ENCODE peak calls at places on chromosomes 1 and 21, in four cellular contexts. O, D, R and E are unnamed samples.

GRCh38 chr1:54490361-54491248 is 57.4 kb upstream of the ACOT11 start:
- DNase-seq in O (no peak), D (no peak), R (no peak), E (peak)

GRCh38 chr1:15949453-15950245 is 26.3 kb downstream of the ZBTB17 start:
- DNase-seq in O (peak), D (peak), R (peak), E (peak)

GRCh38 chr1:172321429-172321828 is 99.1 kb upstream of the C1orf105 start:
- DNase-seq in O (no peak), D (no peak), R (no peak), E (no peak)

GRCh38 chr1:99677416-99677815 is 31.5 kb downstream of the PALMD start:
- DNase-seq in O (no peak), D (no peak), R (no peak), E (no peak)

GRCh38 chr1:39250460-39251240 is 46.2 kb downstream of the MACF1 start:
- DNase-seq in O (no peak), D (no peak), R (no peak), E (no peak)

GRCh38 chr1:47692196-47692595 is 254.4 kb downstream of the FOXD2 start:
- DNase-seq in O (no peak), D (no peak), R (no peak), E (no peak)

GRCh38 chr1:14763977-14764376 is 165.5 kb downstream of the KAZN start:
- DNase-seq in O (no peak), D (no peak), R (no peak), E (no peak)

GRCh38 chr1:231590453-231591198 is 36.0 kb upstream of the DISC1 start:
- DNase-seq in O (peak), D (peak), R (peak), E (no peak)

GRCh38 chr1:212288614-212289013 is 3.4 kb downstream of the PPP2R5A start:
- DNase-seq in O (no peak), D (no peak), R (no peak), E (no peak)

GRCh38 chr1:30761312-30762151 is 4.0 kb upstream of the LAPTM5 start:
- DNase-seq in O (peak), D (no peak), R (no peak), E (no peak)

GRCh38 chr1:7299994-7300393 is 471.1 kb upstream of the VAMP3 start:
- DNase-seq in O (no peak), D (no peak), R (no peak), E (no peak)

GRCh38 chr1:180849031-180849775 is 63.5 kb upstream of the KIAA1614 start:
- DNase-seq in O (no peak), D (no peak), R (no peak), E (no peak)

GRCh38 chr1:78464449-78464891 is 26.3 kb upstream of the PTGFR start:
- DNase-seq in O (no peak), D (no peak), R (no peak), E (no peak)

DNA sequence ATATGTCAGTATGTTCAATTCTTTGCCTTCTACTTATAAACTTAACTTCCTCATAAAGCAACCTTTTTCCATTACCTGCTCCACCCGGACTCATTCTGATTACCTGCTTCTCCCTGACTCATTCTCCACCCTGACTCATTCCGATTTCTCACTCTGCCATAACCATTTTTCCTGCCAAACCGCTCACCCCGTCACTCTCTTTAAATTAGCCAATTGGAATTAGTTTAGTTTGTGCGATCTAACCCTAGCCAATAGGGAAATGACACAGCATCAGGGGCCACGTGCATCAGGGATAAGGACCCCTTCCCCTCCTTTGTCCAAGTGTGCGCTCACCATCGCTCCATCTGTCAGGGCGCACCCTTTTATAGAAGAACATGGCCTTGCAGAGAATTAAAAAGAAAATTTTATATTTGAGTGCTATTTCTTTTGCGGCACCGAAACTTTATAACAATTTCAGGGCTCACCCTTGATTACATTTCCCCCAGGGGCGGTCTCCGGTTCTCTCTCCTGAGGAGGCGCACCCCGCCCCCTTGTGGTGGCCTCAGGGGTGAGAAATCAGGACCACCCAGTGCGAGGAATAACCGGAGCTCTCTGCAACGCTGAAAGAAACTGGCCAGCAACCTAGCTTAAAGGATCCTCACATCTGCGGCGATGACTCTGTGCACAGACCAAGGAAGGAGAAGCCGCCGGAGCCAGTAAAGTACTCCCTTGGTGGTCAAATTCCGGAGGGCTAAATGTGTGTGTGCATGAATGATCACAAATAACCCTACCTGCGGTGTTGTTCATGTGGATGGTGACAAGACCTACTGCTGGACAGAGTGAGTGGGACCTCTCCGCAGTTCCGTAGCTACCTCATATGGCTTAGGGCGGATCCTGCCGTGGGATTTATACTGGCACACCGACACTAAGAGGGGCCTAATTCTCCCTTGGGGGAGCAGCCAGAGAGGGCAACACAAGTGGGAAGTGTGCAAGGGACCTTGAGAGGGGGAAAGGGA is 30.3 kb upstream of the CBR3 start:
- DNase-seq in O (peak), D (no peak), R (peak), E (peak)
- TF ChIP-seq CEBPB in O (no peak), D (no peak), R (no peak), E (no peak)

GRCh38 chr1:68087184-68087583 is 36.8 kb upstream of the DIRAS3 start:
- DNase-seq in O (no peak), D (no peak), R (no peak), E (no peak)

GRCh38 chr1:68085752-68086151 is 35.3 kb upstream of the DIRAS3 start:
- DNase-seq in O (no peak), D (no peak), R (no peak), E (no peak)

GRCh38 chr1:68083686-68084085 is 33.3 kb upstream of the DIRAS3 start:
- DNase-seq in O (no peak), D (no peak), R (no peak), E (no peak)

GRCh38 chr1:68078647-68079046 is 28.2 kb upstream of the DIRAS3 start:
- DNase-seq in O (no peak), D (no peak), R (no peak), E (no peak)

DNA sequence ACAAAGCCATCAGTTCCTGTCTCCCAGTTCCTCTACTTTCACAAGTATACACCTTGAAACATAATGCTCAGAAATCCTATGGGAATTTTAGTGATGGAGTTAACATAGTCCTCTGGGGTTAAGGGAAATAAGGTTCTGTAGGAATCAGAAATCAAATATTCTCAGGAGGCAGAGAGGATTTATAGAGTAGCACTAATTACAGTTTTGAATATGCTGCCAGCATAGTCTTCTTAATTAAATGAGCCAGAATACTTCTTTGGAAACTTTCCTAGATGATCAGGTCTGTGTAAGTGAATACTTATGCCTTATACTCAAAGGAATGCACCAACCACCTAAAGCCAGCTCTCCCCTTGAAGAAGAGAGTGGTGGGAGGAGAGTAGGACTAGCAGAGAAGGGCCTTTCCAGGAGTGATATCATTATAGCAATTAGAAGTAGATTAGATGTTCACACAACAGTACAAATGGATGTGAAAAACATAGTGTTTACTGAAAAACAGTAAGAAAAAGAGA is 31.4 kb upstream of the DIRAS3 start:
- DNase-seq in O (no peak), D (no peak), R (no peak), E (no peak)
- TF ChIP-seq FOSL1 in O (no peak), D (no peak), R (no peak), E (no peak)

DNA sequence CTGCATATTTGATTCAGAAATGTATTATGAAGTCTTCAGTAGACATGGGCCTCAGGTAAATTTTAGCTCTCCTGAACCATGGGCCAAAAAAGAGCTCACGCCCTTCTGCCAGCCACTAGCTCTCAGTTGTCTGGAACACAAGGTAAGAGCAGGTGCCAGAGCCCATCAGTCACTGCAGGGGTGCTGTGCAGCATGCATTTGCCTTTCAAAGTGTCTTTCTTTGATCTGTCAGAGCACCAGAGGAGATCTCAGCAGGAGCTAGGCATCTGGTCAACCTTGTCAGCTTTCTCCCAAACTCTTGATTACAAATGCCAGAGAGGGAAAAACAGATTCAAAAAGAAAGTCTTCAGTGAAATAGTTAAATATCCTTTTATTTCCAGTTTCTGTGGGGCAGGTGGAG is 332.2 kb downstream of the COL11A1 start:
- DNase-seq in O (no peak), D (no peak), R (no peak), E (no peak)
- TF ChIP-seq CEBPB in O (no peak), D (no peak), R (no peak), E (no peak)

GRCh38 chr1:152870831-152871730 is 7.0 kb upstream of the SMCP start:
- DNase-seq in O (peak), D (peak), R (peak), E (peak)
- TF ChIP-seq FOSL1 in O (no peak), D (no peak), R (no peak), E (no peak)